ENCODE peak calls at places on chromosomes 6 and 20, in six cellular contexts. K, O, T, U, H and B are unnamed samples.

GRCh38 chr20:41411458-41411857 is 44.8 kb upstream of the EMILIN3 start:
- DNase-seq in H (no peak), O (no peak), U (no peak), K (no peak), T (no peak), B (no peak)

GRCh38 chr6:43355862-43356590 is 13.4 kb downstream of the ZNF318 start:
- DNase-seq in H (no peak), O (no peak), U (no peak), T (no peak), K (no peak), B (no peak)

GRCh38 chr6:170178561-170179477 is 112.1 kb downstream of the DLL1 start:
- DNase-seq in U (peak; percentile 59), K (no peak), O (no peak), H (peak; percentile 96), T (no peak), B (peak; percentile 13)

GRCh38 chr6:44735631-44735963 is 348.1 kb downstream of the CDC5L start:
- DNase-seq in K (no peak), T (no peak), H (no peak), U (no peak), O (no peak), B (no peak)

GRCh38 chr6:68633654-68634502 is 1.2 kb upstream of the ADGRB3 start:
- DNase-seq in O (no peak), K (no peak), U (no peak), T (no peak), H (no peak), B (no peak)

GRCh38 chr6:6466967-6467761 is 121.4 kb upstream of the LY86 start:
- DNase-seq in T (no peak), K (no peak), O (no peak), H (no peak), U (no peak), B (no peak)

GRCh38 chr6:42100029-42100901 is 42.2 kb downstream of the C6orf132 start:
- DNase-seq in T (no peak), K (no peak), O (no peak), H (peak; percentile 39), U (no peak), B (peak; percentile 88)

GRCh38 chr20:25247100-25247665 is 702 bp upstream of the PYGB start:
- DNase-seq in K (peak; percentile 85), O (no peak), H (peak; percentile 80), U (peak; percentile 72), T (peak; percentile 82), B (peak; percentile 61)

GRCh38 chr6:89997456-89998445 is 103.5 kb downstream of the GJA10 start:
- DNase-seq in H (peak; percentile 39), O (no peak), K (no peak), T (no peak), U (no peak), B (no peak)

GRCh38 chr6:164048840-164049239 is 634.3 kb downstream of the QKI start:
- DNase-seq in U (no peak), T (no peak), K (no peak), H (no peak), O (no peak), B (no peak)

GRCh38 chr6:13431861-13432465 is 55.4 kb downstream of the GFOD1 start:
- DNase-seq in U (no peak), T (no peak), H (no peak), K (no peak), O (no peak), B (no peak)

GRCh38 chr6:41607036-41607435 is 31.2 kb upstream of the MDFI start:
- DNase-seq in K (no peak), H (no peak), O (no peak), U (no peak), T (no peak), B (no peak)

GRCh38 chr20:43102394-43102793 is 87.3 kb downstream of the PTPRT start:
- DNase-seq in K (no peak), U (no peak), O (no peak), T (no peak), H (no peak), B (no peak)

GRCh38 chr6:143743256-143744166 is 65.7 kb downstream of the PHACTR2 start:
- DNase-seq in O (no peak), K (no peak), T (no peak), U (no peak), H (no peak), B (no peak)

GRCh38 chr20:64030371-64031134 is 5.4 kb upstream of the C20orf204 start:
- DNase-seq in O (no peak), T (no peak), K (no peak), U (no peak), H (no peak), B (no peak)

GRCh38 chr20:56974499-56975250 is 291.8 kb downstream of the BMP7 start:
- DNase-seq in K (no peak), O (no peak), U (no peak), H (peak; percentile 62), T (no peak), B (no peak)

GRCh38 chr6:155495011-155495768 is 39.6 kb upstream of the NOX3 start:
- DNase-seq in H (peak; percentile 41), K (peak; percentile 61), U (no peak), O (no peak), T (no peak), B (peak; percentile 90)

GRCh38 chr20:58478141-58478805 is 36.9 kb downstream of the APCDD1L start:
- DNase-seq in T (no peak), O (no peak), H (no peak), K (no peak), U (no peak), B (no peak)

DNA sequence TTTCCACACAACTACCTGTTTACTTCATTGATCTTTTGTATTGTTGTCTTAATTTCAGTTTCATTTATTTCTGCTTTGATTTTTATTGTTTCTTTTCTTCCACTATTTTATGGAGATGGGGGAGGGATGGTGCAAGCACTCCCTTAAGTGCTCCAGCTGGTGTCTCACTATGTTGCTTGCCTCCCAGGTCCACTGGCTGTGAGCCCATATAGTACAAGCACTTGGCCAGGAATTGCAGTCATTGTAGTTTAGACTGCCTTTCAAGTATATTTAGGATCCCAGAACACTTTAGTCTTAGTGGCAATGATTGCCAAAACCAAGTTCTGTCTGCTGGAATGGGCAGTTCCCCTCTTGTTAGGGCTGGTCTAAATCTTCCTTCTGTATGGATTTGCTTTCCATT is 34.9 kb upstream of the MAN1A1 start:
- DNase-seq in K (no peak), O (no peak), U (no peak), T (no peak), H (no peak), B (no peak)
- H3K9me3 ChIP-seq in K (no peaks in the 10 kb centered on the region), O (no peaks in the 10 kb centered on the region), U (no peaks in the 10 kb centered on the region), T (no peaks in the 10 kb centered on the region), H (no peaks in the 10 kb centered on the region), B (peaks cover 5% of the 10 kb centered on the region)

DNA sequence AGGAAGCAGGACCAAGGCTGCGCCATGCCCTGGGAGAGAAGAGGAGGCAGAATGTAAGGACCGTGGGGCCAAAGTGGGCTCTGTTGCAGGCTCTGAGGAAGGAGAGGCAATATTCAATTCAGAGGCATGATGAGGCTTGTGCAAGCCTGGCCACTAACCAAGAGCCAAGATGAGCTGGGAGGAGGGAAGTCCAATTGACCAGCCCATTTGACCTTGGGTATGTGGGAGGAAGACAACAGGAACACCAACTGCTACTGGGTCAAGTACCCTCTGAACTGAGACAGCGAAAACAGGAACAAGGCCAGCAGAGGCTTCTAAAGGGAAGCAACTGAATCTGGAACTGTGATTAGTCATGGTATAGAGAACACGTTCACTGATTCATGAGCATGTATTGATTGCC is 779.6 kb downstream of the MAFB start:
- DNase-seq in K (peak; percentile 51), H (peak; percentile 50), O (no peak), T (peak; percentile 61), U (peak; percentile 53), B (peak; percentile 43)
- H3K9me3 ChIP-seq in K (no peaks in the 10 kb centered on the region), H (no peaks in the 10 kb centered on the region), O (no peaks in the 10 kb centered on the region), T (no peaks in the 10 kb centered on the region), U (no peaks in the 10 kb centered on the region), B (no peaks in the 10 kb centered on the region)

DNA sequence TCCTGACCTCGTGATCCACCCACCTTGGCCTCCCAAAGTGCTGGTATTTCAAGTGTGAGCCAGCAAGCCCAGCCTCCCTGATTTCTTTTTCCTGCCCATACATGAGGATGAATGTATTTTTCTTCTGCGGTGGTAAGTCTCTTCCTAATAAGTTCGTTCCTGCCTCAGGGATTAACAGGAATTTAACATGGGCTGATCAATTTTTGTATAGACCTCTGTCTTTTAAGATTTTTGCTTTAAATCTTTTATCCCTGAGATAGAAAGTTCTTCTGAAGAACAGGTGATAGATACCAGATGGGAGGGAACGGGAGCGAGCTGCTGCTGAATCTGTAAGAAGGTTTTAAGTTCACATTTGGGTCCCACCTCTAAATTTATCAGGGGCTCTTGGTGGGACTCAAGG is 7.0 kb upstream of the ZNFX1 start:
- DNase-seq in T (no peak), K (no peak), O (no peak), U (no peak), H (no peak), B (no peak)
- H3K9me3 ChIP-seq in T (peaks cover 29% of the 10 kb centered on the region), K (peaks cover 17% of the 10 kb centered on the region), O (peaks cover 51% of the 10 kb centered on the region), U (peaks cover 47% of the 10 kb centered on the region), H (no peaks in the 10 kb centered on the region), B (no peaks in the 10 kb centered on the region)

DNA sequence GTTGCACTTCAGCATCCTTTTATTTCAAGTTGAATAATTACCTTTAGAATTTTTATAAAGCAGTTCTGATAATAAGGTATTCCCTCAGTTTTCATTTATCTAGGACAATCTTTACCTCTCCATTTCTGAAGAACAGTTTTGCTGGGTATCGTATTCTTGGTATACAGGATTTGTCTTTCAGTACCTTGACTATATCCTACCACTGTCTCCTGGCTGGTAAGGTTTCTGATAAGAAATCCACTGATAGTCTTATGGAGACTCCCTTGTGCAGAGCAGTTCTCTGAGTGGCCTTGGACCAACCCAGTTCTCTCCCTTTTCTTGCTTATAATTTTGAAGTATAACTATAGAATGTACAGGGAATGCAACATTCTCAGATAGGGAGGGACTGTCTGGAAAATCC is 51.3 kb upstream of the SAMD3 start:
- DNase-seq in U (no peak), K (no peak), O (no peak), T (no peak), H (no peak), B (no peak)
- H3K9me3 ChIP-seq in U (peaks cover 33% of the 10 kb centered on the region), K (peaks cover 26% of the 10 kb centered on the region), O (peaks cover 9% of the 10 kb centered on the region), T (peaks cover 26% of the 10 kb centered on the region), H (no peaks in the 10 kb centered on the region), B (no peaks in the 10 kb centered on the region)

DNA sequence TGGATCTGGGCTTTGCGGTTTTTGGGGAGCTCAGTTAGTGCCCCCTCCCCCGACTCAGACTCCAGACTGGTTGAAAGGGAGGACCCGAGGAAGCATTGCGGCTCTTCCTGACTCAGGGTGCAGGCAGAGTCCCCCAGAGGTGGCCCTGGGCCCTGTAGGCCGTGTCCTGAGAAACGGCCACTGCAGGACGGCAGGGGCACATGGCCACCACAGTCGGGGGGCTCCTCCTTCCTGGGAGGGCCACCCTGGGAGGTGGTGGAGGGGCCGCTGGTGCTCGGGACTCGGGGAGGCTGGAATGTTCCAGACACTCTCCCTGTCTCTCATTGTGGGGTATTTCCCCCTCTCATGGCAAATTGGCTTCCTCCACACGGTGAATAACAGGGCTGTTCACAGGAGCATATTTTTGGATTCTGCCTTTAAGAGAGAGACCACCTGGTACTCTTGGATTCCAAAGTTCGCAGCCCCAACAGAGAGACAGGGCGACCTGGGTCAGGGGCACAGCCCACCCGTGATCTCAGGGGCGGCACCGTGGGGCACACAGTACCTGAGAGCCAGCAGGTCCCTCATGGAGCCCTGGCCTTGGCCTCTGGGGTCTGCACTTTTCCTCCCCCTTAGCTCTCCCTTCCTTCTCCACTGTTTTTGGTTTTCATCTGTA is 35.7 kb downstream of the FRMD1 start:
- DNase-seq in H (no peak), T (peak; percentile 55), O (no peak), K (no peak), U (peak; percentile 18), B (no peak)
- H3K9me3 ChIP-seq in H (peaks cover 3% of the 10 kb centered on the region), T (peaks cover 14% of the 10 kb centered on the region), O (peaks cover 3% of the 10 kb centered on the region), K (peaks cover 20% of the 10 kb centered on the region), U (peaks cover 27% of the 10 kb centered on the region), B (no peaks in the 10 kb centered on the region)